ENCODE peak calls at places on chromosomes 13 and 19, in six cellular contexts. H is GM23248, Y is neural progenitor cell, Z is IMR-90, M is neuronal stem cell, I is astrocyte. D is an unnamed sample. For H3K9me3, the result is how much of the 10 kb centered on the place peaks cover.

GRCh38 chr19:28426110-28426901 is 786.6 kb downstream of the UQCRFS1 start:
- DNase-seq in H (no peak), Y (no peak), Z (no peak), M (no peak), I (no peak), D (no peak)

GRCh38 chr13:83883061-83883523 is 818 bp upstream of the SLITRK1 start:
- DNase-seq in H (no peak), Y (peak), Z (no peak), M (no peak), I (no peak), D (no peak)

GRCh38 chr19:7292950-7293794 is 1.0 kb downstream of the INSR start:
- DNase-seq in H (peak), Y (peak), Z (no peak), M (no peak), I (no peak), D (no peak)

GRCh38 chr19:49592486-49593232 is 1.7 kb downstream of the PRR12 start:
- DNase-seq in H (peak), Y (peak), Z (no peak), M (no peak), I (no peak), D (no peak)

GRCh38 chr13:91142572-91142971 is 204.9 kb upstream of the MIR17HG start:
- DNase-seq in H (peak), Y (no peak), Z (peak), M (no peak), I (peak), D (peak)

GRCh38 chr13:75636339-75637095 is 387 bp downstream of the LMO7 start:
- DNase-seq in H (peak), Y (peak), Z (peak), M (peak), I (no peak), D (peak)

GRCh38 chr13:110450941-110451340 is 110.6 kb downstream of the RAB20 start:
- DNase-seq in H (no peak), Y (no peak), Z (no peak), M (no peak), I (no peak), D (no peak)

GRCh38 chr19:18611327-18612050 is 1.2 kb upstream of the TMEM59L start:
- DNase-seq in H (no peak), Y (peak), Z (no peak), M (no peak), I (no peak), D (no peak)

GRCh38 chr13:20514866-20515265 is 10.8 kb downstream of the CRYL1 start:
- DNase-seq in H (no peak), Y (no peak), Z (no peak), M (no peak), I (no peak), D (no peak)

GRCh38 chr13:44021422-44021821 is 141.7 kb downstream of the LACC1 start:
- DNase-seq in H (no peak), Y (no peak), Z (no peak), M (no peak), I (no peak), D (no peak)

GRCh38 chr13:33352023-33352422 is 66.5 kb upstream of the STARD13 start:
- DNase-seq in H (no peak), Y (no peak), Z (no peak), M (no peak), I (no peak), D (no peak)

GRCh38 chr19:51529301-51529700 is 2.2 kb downstream of the SIGLEC6 start:
- DNase-seq in H (no peak), Y (no peak), Z (no peak), M (no peak), I (no peak), D (no peak)

GRCh38 chr19:48469056-48469881 is at the start of gene CYTH2:
- DNase-seq in H (peak), Y (peak), Z (peak), M (peak), I (peak), D (peak)

GRCh38 chr13:83881917-83882625 is at the start of gene SLITRK1:
- DNase-seq in H (peak), Y (peak), Z (peak), M (peak), I (peak), D (peak)

GRCh38 chr13:33582121-33582520 is 235.8 kb upstream of the RFC3 start:
- DNase-seq in H (peak), Y (no peak), Z (no peak), M (no peak), I (no peak), D (no peak)

GRCh38 chr19:10450853-10451609 is 30.7 kb downstream of the PDE4A start:
- DNase-seq in H (no peak), Y (peak), Z (no peak), M (no peak), I (no peak), D (no peak)

GRCh38 chr13:27797228-27797624 is 4.9 kb downstream of the GSX1 start:
- DNase-seq in H (peak), Y (peak), Z (peak), M (peak), I (no peak), D (peak)

GRCh38 chr13:112767506-112768471 is 78.0 kb downstream of the ATP11A start:
- DNase-seq in H (no peak), Y (no peak), Z (no peak), M (no peak), I (no peak), D (no peak)

GRCh38 chr13:22027561-22027960 is 356.7 kb downstream of the FGF9 start:
- DNase-seq in H (no peak), Y (no peak), Z (no peak), M (no peak), I (no peak), D (no peak)

GRCh38 chr19:10797078-10797477 is 38.9 kb downstream of the TMED1 start:
- DNase-seq in H (no peak), Y (no peak), Z (no peak), M (no peak), I (no peak), D (no peak)

GRCh38 chr13:26679411-26679810 is 81.2 kb downstream of the GPR12 start:
- DNase-seq in H (peak), Y (no peak), Z (peak), M (no peak), I (peak), D (peak)

GRCh38 chr13:41767801-41768200 is 193.1 kb downstream of the VWA8 start:
- DNase-seq in H (peak), Y (no peak), Z (peak), M (no peak), I (peak), D (peak)

GRCh38 chr13:84399320-84400085 is 517.2 kb upstream of the SLITRK1 start:
- DNase-seq in H (no peak), Y (peak), Z (no peak), M (peak), I (peak), D (no peak)

GRCh38 chr19:10961073-10961762 is 388 bp downstream of the SMARCA4 start:
- DNase-seq in H (peak), Y (peak), Z (no peak), M (peak), I (no peak), D (peak)

GRCh38 chr13:94329754-94330551 is 149.5 kb downstream of the DCT start:
- DNase-seq in H (peak), Y (no peak), Z (peak), M (no peak), I (peak), D (peak)

GRCh38 chr19:48372904-48373303 is 8.7 kb downstream of the SYNGR4 start:
- DNase-seq in H (peak), Y (no peak), Z (no peak), M (no peak), I (no peak), D (peak)

GRCh38 chr19:49103331-49104085 is 10.7 kb upstream of the LIN7B start:
- DNase-seq in H (no peak), Y (no peak), Z (no peak), M (no peak), I (no peak), D (no peak)

GRCh38 chr19:4518345-4519171 is at the start of gene PLIN4:
- DNase-seq in H (peak), Y (no peak), Z (peak), M (no peak), I (peak), D (peak)
- H3K9ac ChIP-seq in H (no peak), Y (no peak), Z (no peak), M (no peak), I (no peak), D (no peak)

GRCh38 chr19:15732388-15732787 is 4.6 kb downstream of the OR10H2 start:
- DNase-seq in H (no peak), Y (no peak), Z (no peak), M (no peak), I (no peak), D (no peak)

GRCh38 chr19:15733895-15734294 is 3.9 kb upstream of the OR10H3 start:
- DNase-seq in H (no peak), Y (no peak), Z (no peak), M (no peak), I (no peak), D (no peak)

GRCh38 chr19:15740785-15741184 is 3.0 kb downstream of the OR10H3 start:
- DNase-seq in H (no peak), Y (no peak), Z (no peak), M (no peak), I (no peak), D (no peak)

DNA sequence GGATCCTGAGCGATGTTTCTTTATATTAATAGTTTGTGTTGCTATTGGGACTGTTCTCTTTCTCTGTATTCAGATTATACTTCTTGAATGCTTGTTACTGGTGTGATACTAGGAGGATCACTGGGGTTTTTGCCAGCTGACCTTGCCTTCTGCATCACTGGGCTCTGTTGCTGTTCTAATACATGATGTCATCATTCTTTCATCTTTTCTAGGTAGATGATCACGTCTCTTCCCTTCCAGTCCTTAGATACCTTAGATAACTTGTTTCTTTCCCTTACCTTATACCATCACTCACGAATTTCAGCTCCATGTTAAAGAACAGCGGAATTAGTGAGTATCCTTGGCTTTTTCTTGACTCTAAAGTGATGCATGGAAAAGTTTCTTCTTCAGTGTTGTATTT is at the start of gene OR10H3:
- DNase-seq in H (no peak), Y (no peak), Z (no peak), M (no peak), I (no peak), D (no peak)
- H3K9me3 ChIP-seq in H (under half), Y (under half), Z (under half), M (under half), I (under half), D (under half)

DNA sequence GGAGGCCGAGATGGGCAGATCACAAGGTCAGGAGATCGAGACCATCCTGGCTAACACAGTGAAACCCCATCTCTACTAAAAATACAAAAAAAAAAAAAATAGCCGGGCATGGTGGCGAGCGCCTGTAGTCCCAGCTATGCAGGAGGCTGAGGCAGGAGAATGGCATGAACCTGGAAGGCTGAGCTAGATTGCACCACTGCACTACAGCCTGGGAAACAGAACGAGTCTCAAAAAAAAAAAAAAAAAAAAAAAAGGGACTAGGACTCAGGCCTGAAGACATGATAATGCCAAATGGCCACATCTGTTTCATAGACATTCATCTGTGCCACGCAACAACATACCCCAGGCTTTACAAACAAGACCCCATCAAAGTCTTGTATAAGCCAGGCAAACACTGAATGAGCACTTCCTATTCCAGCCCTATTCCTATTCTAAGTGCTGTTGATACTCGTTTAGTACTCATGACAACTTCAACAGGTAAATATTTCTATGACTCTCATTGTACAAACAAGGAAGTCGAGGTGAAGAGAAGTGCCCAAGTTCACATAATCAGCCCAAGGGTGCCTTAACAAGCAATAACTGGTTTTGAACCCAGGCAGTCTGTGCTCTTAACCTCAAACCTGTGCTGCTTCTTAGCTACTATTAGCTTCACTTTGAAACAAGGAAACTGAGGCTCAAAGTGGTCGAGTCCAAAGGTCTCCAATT is 1.7 kb downstream of the B9D2 start:
- DNase-seq in H (peak), Y (no peak), Z (no peak), M (no peak), I (no peak), D (no peak)
- H3K27ac ChIP-seq in H (peak), Y (no peak), Z (no peak), M (no peak), I (no peak), D (no peak)

GRCh38 chr19:2170219-2170618 is 6.5 kb downstream of the DOT1L start:
- DNase-seq in H (no peak), Y (peak), Z (no peak), M (no peak), I (no peak), D (no peak)

GRCh38 chr19:2168619-2169424 is 5.1 kb downstream of the DOT1L start:
- DNase-seq in H (peak), Y (peak), Z (peak), M (peak), I (peak), D (peak)

GRCh38 chr19:2170987-2171348 is 7.2 kb downstream of the DOT1L start:
- DNase-seq in H (no peak), Y (no peak), Z (no peak), M (no peak), I (no peak), D (no peak)

GRCh38 chr19:2166741-2167738 is 3.3 kb downstream of the DOT1L start:
- DNase-seq in H (peak), Y (no peak), Z (peak), M (no peak), I (peak), D (peak)

GRCh38 chr19:2167896-2168618 is 4.3 kb downstream of the DOT1L start:
- DNase-seq in H (peak), Y (no peak), Z (peak), M (no peak), I (peak), D (peak)
- H3K9ac ChIP-seq in H (peak), Y (no peak), Z (no peak), M (no peak), I (peak), D (no peak)

GRCh38 chr19:22617614-22618325 is 16.4 kb upstream of the ZNF492 start:
- DNase-seq in H (no peak), Y (no peak), Z (no peak), M (no peak), I (no peak), D (no peak)

GRCh38 chr19:22620912-22621311 is 13.2 kb upstream of the ZNF492 start:
- DNase-seq in H (no peak), Y (no peak), Z (no peak), M (no peak), I (no peak), D (no peak)

GRCh38 chr19:22619932-22620331 is 14.2 kb upstream of the ZNF492 start:
- DNase-seq in H (no peak), Y (no peak), Z (no peak), M (no peak), I (no peak), D (no peak)

GRCh38 chr19:22620401-22620800 is 13.7 kb upstream of the ZNF492 start:
- DNase-seq in H (no peak), Y (no peak), Z (no peak), M (no peak), I (no peak), D (no peak)

GRCh38 chr19:22619371-22619770 is 14.8 kb upstream of the ZNF492 start:
- DNase-seq in H (no peak), Y (no peak), Z (no peak), M (no peak), I (no peak), D (no peak)
- H3K9me3 ChIP-seq in H (under half), Y (under half), Z (under half), M (under half), I (under half), D (under half)

GRCh38 chr19:53983457-53984289 is 7.8 kb upstream of the CACNG6 start:
- DNase-seq in H (no peak), Y (no peak), Z (no peak), M (no peak), I (no peak), D (no peak)

GRCh38 chr19:53980553-53981407 is 10.7 kb upstream of the CACNG6 start:
- DNase-seq in H (peak), Y (peak), Z (peak), M (no peak), I (peak), D (peak)

GRCh38 chr19:53981408-53981998 is 9.9 kb upstream of the CACNG6 start:
- DNase-seq in H (no peak), Y (no peak), Z (no peak), M (no peak), I (no peak), D (no peak)

GRCh38 chr19:53982056-53982455 is 9.4 kb upstream of the CACNG6 start:
- DNase-seq in H (peak), Y (peak), Z (no peak), M (no peak), I (no peak), D (peak)

DNA sequence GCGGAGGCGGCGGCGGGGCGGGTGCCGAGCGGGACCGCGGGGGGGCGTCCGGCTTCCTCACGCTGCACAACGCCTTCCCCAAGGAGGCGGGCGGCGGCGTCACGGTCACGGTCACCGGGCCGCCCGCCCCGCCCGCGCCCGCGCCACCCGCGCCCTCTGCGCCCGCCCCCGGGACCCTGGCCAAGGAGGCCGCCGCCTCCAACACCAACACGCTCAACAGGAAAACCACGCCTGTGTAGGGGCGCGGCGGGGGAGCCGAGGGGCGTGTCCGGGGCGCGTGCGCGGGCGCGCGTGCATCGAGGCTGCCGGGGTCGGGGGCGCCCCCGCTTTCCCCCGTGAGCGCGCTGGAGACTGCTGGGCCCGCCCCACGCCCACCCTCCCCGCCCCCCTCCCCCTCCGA is 8.8 kb upstream of the CACNG6 start:
- DNase-seq in H (peak), Y (peak), Z (no peak), M (no peak), I (no peak), D (peak)
- H3K27ac ChIP-seq in H (no peak), Y (no peak), Z (no peak), M (no peak), I (no peak), D (no peak)

GRCh38 chr13:96994849-96995243 is 570 bp upstream of the OXGR1 start:
- DNase-seq in H (no peak), Y (no peak), Z (no peak), M (no peak), I (no peak), D (no peak)

GRCh38 chr13:96993660-96994029 is 631 bp downstream of the OXGR1 start:
- DNase-seq in H (peak), Y (peak), Z (no peak), M (no peak), I (no peak), D (no peak)

GRCh38 chr13:96992633-96993032 is 1.6 kb downstream of the OXGR1 start:
- DNase-seq in H (no peak), Y (no peak), Z (no peak), M (no peak), I (no peak), D (no peak)

GRCh38 chr13:96996097-96996496 is 1.8 kb upstream of the OXGR1 start:
- DNase-seq in H (no peak), Y (no peak), Z (no peak), M (no peak), I (no peak), D (no peak)

GRCh38 chr13:96994030-96994848 is at the start of gene OXGR1:
- DNase-seq in H (peak), Y (peak), Z (no peak), M (peak), I (no peak), D (no peak)
- H3K9ac ChIP-seq in H (no peak), Y (no peak), Z (no peak), M (peak), I (no peak), D (peak)

D was measured in fibroblast of lung.